ENCODE peak calls at places on chromosomes 3 and 15, in seven cellular contexts. T is NCI-H1417 treated with DMSO at 0.1 percent for 48 hours, P is posterior cingulate gyrus, R is heart right ventricle, F is endothelial cell, W is hepatic stellate cell, Q is NAMALWA. B is an unnamed sample.
A peak's percentile ranks its signal among the peaks of the same experiment; 100 is the strongest.

GRCh38 chr15:47360296-47360695 is 357.0 kb upstream of the SEMA6D start:
- DNase-seq in T (no peak), P (no peak), R (no peak), F (no peak), W (no peak), Q (no peak), B (no peak)

GRCh38 chr15:86629409-86629808 is 549.7 kb downstream of the AGBL1 start:
- DNase-seq in T (no peak), P (no peak), R (no peak), F (no peak), W (no peak), Q (no peak), B (no peak)

GRCh38 chr3:62611541-62612240 is 238.3 kb upstream of the FEZF2 start:
- DNase-seq in T (no peak), P (no peak), R (no peak), F (no peak), W (no peak), Q (no peak), B (no peak)

GRCh38 chr3:66456711-66457173 is 44.1 kb downstream of the LRIG1 start:
- DNase-seq in T (no peak), P (peak; percentile 61), R (peak; percentile 69), F (no peak), W (no peak), Q (no peak), B (no peak)

GRCh38 chr3:7392206-7392605 is 531.3 kb downstream of the GRM7 start:
- DNase-seq in T (no peak), P (no peak), R (no peak), F (no peak), W (no peak), Q (no peak), B (no peak)

GRCh38 chr3:112111785-112112402 is 21.2 kb downstream of the GCSAM start:
- DNase-seq in T (no peak), P (peak; percentile 43), R (peak; percentile 54), F (peak; percentile 50), W (peak; percentile 35), Q (peak; percentile 94), B (peak; percentile 38)

GRCh38 chr3:127491323-127491722 is 99.2 kb downstream of the TPRA1 start:
- DNase-seq in T (no peak), P (no peak), R (no peak), F (no peak), W (no peak), Q (no peak), B (no peak)

GRCh38 chr3:187139126-187139894 is at the start of gene RPL39L:
- DNase-seq in T (peak; percentile 77), P (peak; percentile 75), R (peak; percentile 78), F (peak; percentile 85), W (peak; percentile 91), Q (peak; percentile 96), B (peak; percentile 77)

GRCh38 chr3:56761887-56762605 is 39.7 kb downstream of the ARHGEF3 start:
- DNase-seq in T (no peak), P (no peak), R (no peak), F (no peak), W (no peak), Q (no peak), B (no peak)

GRCh38 chr15:89928421-89928820 is 15.7 kb upstream of the ARPIN start:
- DNase-seq in T (no peak), P (no peak), R (no peak), F (no peak), W (no peak), Q (no peak), B (no peak)

GRCh38 chr3:129517516-129517915 is 10.9 kb upstream of the RHO start:
- DNase-seq in T (no peak), P (no peak), R (no peak), F (no peak), W (no peak), Q (no peak), B (no peak)

GRCh38 chr3:16496408-16497222 is 16.9 kb downstream of the RFTN1 start:
- DNase-seq in T (no peak), P (no peak), R (no peak), F (no peak), W (no peak), Q (no peak), B (no peak)

GRCh38 chr3:118808743-118809142 is 225.9 kb downstream of the IGSF11 start:
- DNase-seq in T (no peak), P (no peak), R (no peak), F (no peak), W (no peak), Q (no peak), B (no peak)

GRCh38 chr3:127911421-127911931 is 3.6 kb upstream of the KBTBD12 start:
- DNase-seq in T (no peak), P (no peak), R (no peak), F (no peak), W (no peak), Q (no peak), B (no peak)

GRCh38 chr3:47849186-47850061 is 46.5 kb downstream of the DHX30 start:
- DNase-seq in T (no peak), P (no peak), R (no peak), F (no peak), W (no peak), Q (no peak), B (no peak)

GRCh38 chr3:161348791-161349400 is 22.4 kb downstream of the SPTSSB start:
- DNase-seq in T (no peak), P (no peak), R (no peak), F (no peak), W (no peak), Q (no peak), B (no peak)

GRCh38 chr3:42473083-42473932 is 29.1 kb upstream of the VIPR1 start:
- DNase-seq in T (no peak), P (no peak), R (no peak), F (no peak), W (peak; percentile 33), Q (no peak), B (no peak)

GRCh38 chr3:107674371-107674770 is 151.6 kb downstream of the BBX start:
- DNase-seq in T (no peak), P (peak; percentile 53), R (no peak), F (no peak), W (no peak), Q (no peak), B (no peak)

GRCh38 chr3:69290006-69290405 is 95.9 kb downstream of the FRMD4B start:
- DNase-seq in T (no peak), P (no peak), R (peak; percentile 44), F (no peak), W (no peak), Q (no peak), B (no peak)

GRCh38 chr3:123069021-123069381 is 2.2 kb downstream of the PDIA5 start:
- DNase-seq in T (no peak), P (no peak), R (no peak), F (no peak), W (no peak), Q (no peak), B (no peak)

GRCh38 chr3:119762876-119763275 is 19.0 kb upstream of the NR1I2 start:
- DNase-seq in T (no peak), P (no peak), R (no peak), F (no peak), W (no peak), Q (no peak), B (no peak)

GRCh38 chr3:72973031-72973723 is 23.4 kb upstream of the PPP4R2 start:
- DNase-seq in T (no peak), P (no peak), R (no peak), F (no peak), W (no peak), Q (no peak), B (no peak)

GRCh38 chr3:77686560-77686959 is 646.7 kb downstream of the ROBO2 start:
- DNase-seq in T (peak; percentile 2), P (no peak), R (no peak), F (no peak), W (no peak), Q (no peak), B (no peak)

GRCh38 chr15:76024021-76024768 is 12.0 kb upstream of the NRG4 start:
- DNase-seq in T (no peak), P (no peak), R (no peak), F (no peak), W (no peak), Q (no peak), B (no peak)